ENCODE peak calls at places on chromosome 15, in nine cellular contexts. One of them, this sample, is unnamed.

GRCh38 chr15:98164573-98164972 is 204.1 kb downstream of the ARRDC4 start:
- DNase-seq in psoas muscle: no peak
- DNase-seq in adrenal gland: no peak
- DNase-seq in cardiac fibroblast: peak
- DNase-seq in lung: no peak
- DNase-seq in GM12865: no peak
- DNase-seq in breast epithelium: no peak
- DNase-seq in endodermal cell: no peak
- DNase-seq in kidney: no peak
- DNase-seq in this sample: no peak

GRCh38 chr15:44616974-44617373 is 46.5 kb downstream of the SPG11 start:
- DNase-seq in psoas muscle: no peak
- DNase-seq in kidney: no peak
- DNase-seq in breast epithelium: no peak
- DNase-seq in cardiac fibroblast: no peak
- DNase-seq in endodermal cell: no peak
- DNase-seq in lung: no peak
- DNase-seq in adrenal gland: no peak
- DNase-seq in GM12865: no peak
- DNase-seq in this sample: no peak

GRCh38 chr15:77575203-77575934 is 57.3 kb downstream of the LINGO1 start:
- DNase-seq in adrenal gland: no peak
- DNase-seq in lung: no peak
- DNase-seq in psoas muscle: no peak
- DNase-seq in kidney: peak
- DNase-seq in endodermal cell: no peak
- DNase-seq in breast epithelium: no peak
- DNase-seq in GM12865: no peak
- DNase-seq in cardiac fibroblast: no peak
- DNase-seq in this sample: no peak

GRCh38 chr15:63363292-63363691 is 18.4 kb downstream of the CA12 start:
- DNase-seq in lung: no peak
- DNase-seq in endodermal cell: no peak
- DNase-seq in cardiac fibroblast: no peak
- DNase-seq in kidney: no peak
- DNase-seq in psoas muscle: no peak
- DNase-seq in adrenal gland: no peak
- DNase-seq in GM12865: no peak
- DNase-seq in breast epithelium: no peak
- DNase-seq in this sample: no peak

GRCh38 chr15:69394556-69395282 is 19.4 kb upstream of the KIF23 start:
- DNase-seq in psoas muscle: peak
- DNase-seq in breast epithelium: peak
- DNase-seq in cardiac fibroblast: peak
- DNase-seq in lung: peak
- DNase-seq in adrenal gland: peak
- DNase-seq in endodermal cell: peak
- DNase-seq in GM12865: peak
- DNase-seq in kidney: peak
- DNase-seq in this sample: peak

GRCh38 chr15:64911317-64912186 is at the start of gene ANKDD1A:
- DNase-seq in lung: peak
- DNase-seq in GM12865: peak
- DNase-seq in adrenal gland: peak
- DNase-seq in endodermal cell: peak
- DNase-seq in cardiac fibroblast: peak
- DNase-seq in kidney: peak
- DNase-seq in breast epithelium: no peak
- DNase-seq in psoas muscle: peak
- DNase-seq in this sample: peak

GRCh38 chr15:92383528-92384326 is 10.0 kb upstream of the ST8SIA2 start:
- DNase-seq in cardiac fibroblast: no peak
- DNase-seq in breast epithelium: no peak
- DNase-seq in adrenal gland: no peak
- DNase-seq in kidney: no peak
- DNase-seq in lung: no peak
- DNase-seq in psoas muscle: no peak
- DNase-seq in endodermal cell: peak
- DNase-seq in GM12865: peak
- DNase-seq in this sample: peak

GRCh38 chr15:25738171-25738792 is 124.8 kb downstream of the ATP10A start:
- DNase-seq in GM12865: no peak
- DNase-seq in breast epithelium: no peak
- DNase-seq in endodermal cell: no peak
- DNase-seq in kidney: no peak
- DNase-seq in psoas muscle: no peak
- DNase-seq in lung: no peak
- DNase-seq in adrenal gland: no peak
- DNase-seq in cardiac fibroblast: peak
- DNase-seq in this sample: no peak

GRCh38 chr15:47523669-47524068 is 193.6 kb upstream of the SEMA6D start:
- DNase-seq in cardiac fibroblast: peak
- DNase-seq in kidney: no peak
- DNase-seq in adrenal gland: no peak
- DNase-seq in psoas muscle: no peak
- DNase-seq in breast epithelium: no peak
- DNase-seq in GM12865: no peak
- DNase-seq in endodermal cell: no peak
- DNase-seq in lung: no peak
- DNase-seq in this sample: peak

GRCh38 chr15:57432141-57432701 is 55.9 kb downstream of the CGNL1 start:
- DNase-seq in lung: no peak
- DNase-seq in kidney: no peak
- DNase-seq in psoas muscle: no peak
- DNase-seq in cardiac fibroblast: no peak
- DNase-seq in breast epithelium: no peak
- DNase-seq in adrenal gland: no peak
- DNase-seq in endodermal cell: peak
- DNase-seq in GM12865: no peak
- DNase-seq in this sample: no peak

GRCh38 chr15:70974004-70974832 is 81.6 kb downstream of the LRRC49 start:
- DNase-seq in lung: no peak
- DNase-seq in adrenal gland: no peak
- DNase-seq in GM12865: peak
- DNase-seq in kidney: no peak
- DNase-seq in cardiac fibroblast: peak
- DNase-seq in psoas muscle: no peak
- DNase-seq in endodermal cell: no peak
- DNase-seq in breast epithelium: no peak
- DNase-seq in this sample: peak

GRCh38 chr15:59174846-59175831 is 31.5 kb upstream of the LDHAL6B start:
- DNase-seq in GM12865: peak
- DNase-seq in endodermal cell: peak
- DNase-seq in breast epithelium: no peak
- DNase-seq in lung: peak
- DNase-seq in adrenal gland: peak
- DNase-seq in psoas muscle: peak
- DNase-seq in cardiac fibroblast: peak
- DNase-seq in kidney: no peak
- DNase-seq in this sample: peak

GRCh38 chr15:48602358-48603122 is 43.0 kb downstream of the FBN1 start:
- DNase-seq in kidney: no peak
- DNase-seq in GM12865: no peak
- DNase-seq in breast epithelium: no peak
- DNase-seq in endodermal cell: no peak
- DNase-seq in adrenal gland: no peak
- DNase-seq in psoas muscle: no peak
- DNase-seq in lung: no peak
- DNase-seq in cardiac fibroblast: peak
- DNase-seq in this sample: peak

GRCh38 chr15:37086521-37086920 is 13.8 kb downstream of the MEIS2 start:
- DNase-seq in adrenal gland: no peak
- DNase-seq in GM12865: no peak
- DNase-seq in kidney: no peak
- DNase-seq in cardiac fibroblast: no peak
- DNase-seq in breast epithelium: no peak
- DNase-seq in psoas muscle: no peak
- DNase-seq in endodermal cell: no peak
- DNase-seq in lung: no peak
- DNase-seq in this sample: no peak

GRCh38 chr15:34239151-34239761 is 14.4 kb downstream of the EMC4 start:
- DNase-seq in endodermal cell: no peak
- DNase-seq in GM12865: peak
- DNase-seq in lung: no peak
- DNase-seq in adrenal gland: no peak
- DNase-seq in psoas muscle: no peak
- DNase-seq in kidney: no peak
- DNase-seq in cardiac fibroblast: peak
- DNase-seq in breast epithelium: no peak
- DNase-seq in this sample: peak

GRCh38 chr15:68650901-68651709 is 72.3 kb downstream of the CORO2B start:
- DNase-seq in GM12865: peak
- DNase-seq in psoas muscle: peak
- DNase-seq in kidney: no peak
- DNase-seq in cardiac fibroblast: no peak
- DNase-seq in adrenal gland: peak
- DNase-seq in lung: no peak
- DNase-seq in endodermal cell: peak
- DNase-seq in breast epithelium: peak
- DNase-seq in this sample: peak

GRCh38 chr15:56428821-56429458 is 36.0 kb downstream of the MNS1 start:
- DNase-seq in breast epithelium: no peak
- DNase-seq in psoas muscle: no peak
- DNase-seq in kidney: no peak
- DNase-seq in GM12865: peak
- DNase-seq in endodermal cell: no peak
- DNase-seq in adrenal gland: no peak
- DNase-seq in cardiac fibroblast: peak
- DNase-seq in lung: no peak
- DNase-seq in this sample: peak
- TF ChIP-seq CTCF in breast epithelium: peak
- TF ChIP-seq CTCF in psoas muscle: peak
- TF ChIP-seq CTCF in kidney: no peak
- TF ChIP-seq CTCF in GM12865: peak
- TF ChIP-seq CTCF in endodermal cell: peak
- TF ChIP-seq CTCF in adrenal gland: peak
- TF ChIP-seq CTCF in cardiac fibroblast: peak
- TF ChIP-seq CTCF in lung: no peak
- TF ChIP-seq CTCF in this sample: peak

DNA sequence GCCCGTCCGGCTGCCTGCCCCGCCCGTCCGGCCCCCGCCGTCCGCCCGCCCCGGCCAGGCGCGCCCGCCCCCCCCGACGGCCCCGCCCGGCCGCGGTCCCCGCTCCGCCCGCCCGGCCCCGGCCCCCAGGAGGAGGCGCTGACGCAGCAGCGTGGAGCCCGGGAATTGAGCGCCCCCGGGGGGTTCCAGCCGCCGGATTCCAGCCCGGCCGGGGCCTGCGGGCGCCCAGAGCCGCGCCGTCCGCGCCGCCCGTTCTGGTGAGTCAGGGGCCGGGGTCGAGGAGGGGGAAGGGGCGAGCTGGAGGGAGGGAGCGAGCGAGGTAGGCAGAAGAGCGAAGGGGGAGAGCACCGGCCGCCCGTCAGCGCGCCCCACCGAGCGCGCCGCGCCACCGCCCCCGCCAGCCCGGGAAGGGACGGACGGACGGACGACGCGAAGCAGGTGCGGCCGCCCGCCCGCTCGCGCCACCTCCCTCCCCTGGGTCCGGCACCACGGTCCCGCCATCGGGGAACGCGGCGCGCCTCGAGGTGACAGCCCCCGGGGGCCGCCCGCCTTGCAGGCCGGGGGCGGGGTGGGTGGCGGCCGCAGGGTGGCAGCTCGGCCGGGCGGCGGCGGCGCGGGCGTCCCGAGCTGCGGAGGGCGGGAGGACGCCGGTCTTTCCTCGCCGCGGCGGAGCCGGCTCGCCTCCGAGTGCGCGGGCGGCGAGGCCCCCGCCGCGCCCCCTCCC is 421 bp downstream of the BAHD1 start:
- DNase-seq in lung: no peak
- DNase-seq in psoas muscle: no peak
- DNase-seq in kidney: peak
- DNase-seq in breast epithelium: no peak
- DNase-seq in GM12865: no peak
- DNase-seq in endodermal cell: peak
- DNase-seq in cardiac fibroblast: no peak
- DNase-seq in adrenal gland: no peak
- DNase-seq in this sample: no peak
- TF ChIP-seq CTCF in lung: no peak
- TF ChIP-seq CTCF in psoas muscle: no peak
- TF ChIP-seq CTCF in kidney: no peak
- TF ChIP-seq CTCF in breast epithelium: no peak
- TF ChIP-seq CTCF in GM12865: no peak
- TF ChIP-seq CTCF in endodermal cell: no peak
- TF ChIP-seq CTCF in cardiac fibroblast: no peak
- TF ChIP-seq CTCF in adrenal gland: no peak
- TF ChIP-seq CTCF in this sample: no peak

DNA sequence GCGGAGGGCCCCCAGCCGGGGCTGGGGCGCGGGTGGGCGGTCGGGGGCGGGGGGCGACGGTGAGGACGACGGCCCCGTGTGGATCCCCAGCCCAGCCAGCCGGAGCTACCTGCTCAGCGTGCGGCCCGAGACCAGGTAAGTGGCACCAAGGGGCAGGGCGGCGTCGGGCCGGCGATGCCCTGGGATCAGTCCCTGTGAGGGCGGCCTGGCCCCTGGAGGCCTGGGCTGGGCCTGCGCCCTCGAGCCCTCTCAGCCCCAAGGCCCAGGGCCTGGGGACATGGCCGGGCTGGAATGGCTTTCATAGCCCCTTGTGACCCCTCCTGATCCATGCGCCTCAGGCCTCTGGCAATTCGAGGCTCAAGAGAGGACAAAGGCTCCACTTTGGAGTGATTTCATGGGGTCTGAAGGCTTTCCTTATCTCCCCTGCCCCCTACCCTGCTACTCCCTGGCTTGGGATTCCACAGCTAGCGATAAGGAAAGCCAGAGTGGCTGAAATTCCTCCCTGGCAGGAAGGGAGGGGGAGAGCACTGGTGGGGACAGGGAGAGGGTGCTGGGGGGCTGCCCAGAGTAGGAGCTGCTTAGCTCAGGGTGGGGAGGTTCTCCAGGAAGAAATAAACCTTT is 415 bp downstream of the ALPK3 start:
- DNase-seq in cardiac fibroblast: no peak
- DNase-seq in adrenal gland: no peak
- DNase-seq in endodermal cell: peak
- DNase-seq in GM12865: no peak
- DNase-seq in psoas muscle: no peak
- DNase-seq in breast epithelium: no peak
- DNase-seq in lung: no peak
- DNase-seq in kidney: no peak
- DNase-seq in this sample: no peak
- TF ChIP-seq CTCF in cardiac fibroblast: no peak
- TF ChIP-seq CTCF in adrenal gland: no peak
- TF ChIP-seq CTCF in endodermal cell: no peak
- TF ChIP-seq CTCF in GM12865: no peak
- TF ChIP-seq CTCF in psoas muscle: no peak
- TF ChIP-seq CTCF in breast epithelium: no peak
- TF ChIP-seq CTCF in lung: no peak
- TF ChIP-seq CTCF in kidney: no peak
- TF ChIP-seq CTCF in this sample: no peak

DNA sequence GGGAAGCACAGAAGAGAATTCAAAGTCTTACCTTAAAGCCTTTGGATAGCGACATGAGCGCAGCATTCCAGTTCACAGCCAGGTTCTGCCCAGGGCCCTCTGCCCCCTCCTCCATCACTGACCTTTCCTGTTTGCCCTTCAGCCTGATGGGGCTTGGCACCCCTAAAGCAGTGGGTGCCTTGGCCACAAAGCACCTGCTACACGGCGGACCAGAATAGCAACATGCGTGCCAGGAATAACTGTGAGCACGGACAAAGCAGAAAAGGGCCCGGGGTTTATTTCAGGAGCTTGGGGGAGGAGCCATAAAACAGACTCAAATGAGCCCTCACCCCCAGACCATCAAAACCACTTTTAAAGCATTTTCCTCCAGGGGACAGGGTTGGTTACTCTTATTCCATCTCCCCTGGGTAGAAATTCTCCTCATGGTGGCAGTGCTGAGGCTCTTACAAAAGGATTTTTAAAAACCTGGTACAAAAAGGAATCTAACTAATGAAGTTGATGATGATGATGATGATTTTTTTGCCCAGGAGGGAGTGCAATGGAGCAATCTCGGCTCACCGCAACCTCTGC is 135.4 kb downstream of the KLF13 start:
- DNase-seq in GM12865: no peak
- DNase-seq in lung: no peak
- DNase-seq in adrenal gland: peak
- DNase-seq in cardiac fibroblast: no peak
- DNase-seq in breast epithelium: no peak
- DNase-seq in kidney: no peak
- DNase-seq in psoas muscle: no peak
- DNase-seq in endodermal cell: peak
- DNase-seq in this sample: no peak
- TF ChIP-seq CTCF in GM12865: peak
- TF ChIP-seq CTCF in lung: no peak
- TF ChIP-seq CTCF in adrenal gland: no peak
- TF ChIP-seq CTCF in cardiac fibroblast: peak
- TF ChIP-seq CTCF in breast epithelium: no peak
- TF ChIP-seq CTCF in kidney: no peak
- TF ChIP-seq CTCF in psoas muscle: no peak
- TF ChIP-seq CTCF in endodermal cell: peak
- TF ChIP-seq CTCF in this sample: no peak